ENCODE peak calls at places on chromosomes 11 and 22, in six cellular contexts. U, Y, J, L, C and A are unnamed samples.

GRCh38 chr11:74020537-74020936 is 11.7 kb upstream of the UCP3 start:
- DNase-seq in C (no peak), Y (peak), L (no peak), J (no peak), U (no peak), A (no peak)

GRCh38 chr11:131633978-131634377 is 263.6 kb downstream of the NTM start:
- DNase-seq in C (no peak), L (no peak), U (no peak), J (no peak), Y (no peak), A (no peak)

GRCh38 chr22:46572911-46573780 is 35.7 kb upstream of the CELSR1 start:
- DNase-seq in L (no peak), U (no peak), C (no peak), Y (no peak), J (no peak), A (no peak)

GRCh38 chr11:120400564-120401364 is 64.6 kb downstream of the ARHGEF12 start:
- DNase-seq in J (no peak), Y (no peak), U (no peak), L (no peak), C (no peak), A (no peak)

GRCh38 chr11:68673991-68674390 is 10.4 kb upstream of the GAL start:
- DNase-seq in L (no peak), Y (no peak), U (no peak), J (no peak), C (no peak), A (peak)

GRCh38 chr22:46753360-46753759 is 9.1 kb upstream of the TBC1D22A start:
- DNase-seq in L (no peak), C (no peak), U (no peak), Y (no peak), J (no peak), A (no peak)

GRCh38 chr11:76783901-76784813 is 1.0 kb downstream of the TSKU start:
- DNase-seq in Y (peak), C (peak), L (peak), U (peak), J (no peak), A (peak)

GRCh38 chr22:37283393-37283937 is 1.2 kb downstream of the CYTH4 start:
- DNase-seq in L (no peak), J (no peak), U (peak), Y (no peak), C (no peak), A (no peak)

GRCh38 chr11:73916435-73916834 is 34.4 kb upstream of the DNAJB13 start:
- DNase-seq in Y (no peak), C (no peak), J (no peak), U (no peak), L (no peak), A (no peak)

GRCh38 chr11:103936059-103936458 is 100.4 kb upstream of the DDI1 start:
- DNase-seq in J (no peak), C (no peak), Y (no peak), U (no peak), L (no peak), A (no peak)

GRCh38 chr11:94737171-94737611 is 31.0 kb upstream of the AMOTL1 start:
- DNase-seq in J (no peak), L (no peak), C (no peak), Y (no peak), U (no peak), A (no peak)